ENCODE peak calls at places on chromosomes 7 and 10, in five cellular contexts. F is activated effector memory CD4-positive, alpha-beta T cell treated with anti-CD3 and anti-CD28 coated beads, Interleukin-2, amount 50 U/mL, for 16 hours; G is upper lobe of right lung; Y is IMR-90; M is NCI-H1105 treated with DMSO at 0.1 percent for 48 hours. V is an unnamed sample.

GRCh38 chr7:129074361-129074871 is 19.5 kb upstream of the TNPO3 start:
- DNase-seq in F (no peak), G (no peak), Y (no peak), M (no peak), V (no peak)

GRCh38 chr7:1112625-1113547 is 25.0 kb downstream of the GPER1 start:
- DNase-seq in F (no peak), G (peak; percentile 51), Y (no peak), M (no peak), V (no peak)

GRCh38 chr10:18418579-18419210 is 232.7 kb downstream of the NSUN6 start:
- DNase-seq in F (no peak), G (no peak), Y (peak; percentile 82), M (no peak), V (no peak)

GRCh38 chr10:104307576-104308438 is 30.5 kb downstream of the ITPRIP start:
- DNase-seq in F (no peak), G (no peak), Y (no peak), M (no peak), V (peak; percentile 45)

GRCh38 chr10:59580257-59580863 is 129.3 kb downstream of the SLC16A9 start:
- DNase-seq in F (no peak), G (no peak), Y (peak; percentile 58), M (peak; percentile 34), V (peak; percentile 81)

GRCh38 chr10:125094111-125094705 is 66.2 kb downstream of the CTBP2 start:
- DNase-seq in F (peak; percentile 36), G (peak; percentile 43), Y (no peak), M (no peak), V (no peak)

GRCh38 chr7:90816511-90817142 is 220.5 kb downstream of the CDK14 start:
- DNase-seq in F (no peak), G (no peak), Y (peak; percentile 96), M (no peak), V (peak; percentile 98)

GRCh38 chr10:74982634-74982982 is 128.8 kb upstream of the SAMD8 start:
- DNase-seq in F (no peak), G (no peak), Y (no peak), M (no peak), V (no peak)

GRCh38 chr7:74454059-74454947 is 597 bp downstream of the GTF2IRD1 start:
- DNase-seq in F (peak; percentile 71), G (no peak), Y (no peak), M (no peak), V (no peak)

GRCh38 chr7:26492816-26493215 is 201.2 kb downstream of the SNX10 start:
- DNase-seq in F (no peak), G (no peak), Y (no peak), M (peak; percentile 76), V (no peak)

GRCh38 chr10:99329891-99330674 is 927 bp downstream of the CNNM1 start:
- DNase-seq in F (no peak), G (peak; percentile 68), Y (peak; percentile 4), M (peak; percentile 25), V (no peak)

GRCh38 chr7:116663744-116664143 is 8.3 kb upstream of the MET start:
- DNase-seq in F (no peak), G (no peak), Y (no peak), M (no peak), V (no peak)

GRCh38 chr7:117090820-117091219 is 137.5 kb downstream of the ST7 start:
- DNase-seq in F (no peak), G (no peak), Y (no peak), M (no peak), V (no peak)

GRCh38 chr7:76315372-76315771 is 12.9 kb downstream of the HSPB1 start:
- DNase-seq in F (no peak), G (no peak), Y (no peak), M (no peak), V (no peak)

GRCh38 chr7:79997345-79997744 is 137.3 kb upstream of the GNAI1 start:
- DNase-seq in F (no peak), G (no peak), Y (no peak), M (no peak), V (no peak)

GRCh38 chr7:28106316-28106957 is 74.2 kb downstream of the JAZF1 start:
- DNase-seq in F (no peak), G (no peak), Y (peak; percentile 93), M (peak; percentile 95), V (no peak)

GRCh38 chr7:158989006-158989405 is 132.6 kb downstream of the DYNC2I1 start:
- DNase-seq in F (no peak), G (no peak), Y (no peak), M (no peak), V (no peak)

GRCh38 chr10:132095403-132096113 is 29.8 kb downstream of the JAKMIP3 start:
- DNase-seq in F (no peak), G (no peak), Y (no peak), M (no peak), V (no peak)

GRCh38 chr7:41467596-41467995 is 235.3 kb downstream of the INHBA start:
- DNase-seq in F (no peak), G (no peak), Y (no peak), M (no peak), V (no peak)

GRCh38 chr7:83796760-83797159 is 147.8 kb upstream of the SEMA3E start:
- DNase-seq in F (no peak), G (no peak), Y (no peak), M (no peak), V (no peak)

GRCh38 chr7:36599645-36600313 is 124.5 kb downstream of the AOAH start:
- DNase-seq in F (no peak), G (no peak), Y (no peak), M (no peak), V (no peak)

GRCh38 chr10:73991846-73992245 is 6.1 kb upstream of the VCL start:
- DNase-seq in F (peak; percentile 86), G (peak; percentile 73), Y (no peak), M (no peak), V (no peak)

GRCh38 chr10:77111611-77112550 is 525.7 kb downstream of the KCNMA1 start:
- DNase-seq in F (no peak), G (no peak), Y (peak; percentile 87), M (peak; percentile 46), V (peak; percentile 95)

GRCh38 chr10:35422236-35422635 is 85.9 kb downstream of the CCNY start:
- DNase-seq in F (no peak), G (no peak), Y (peak; percentile 27), M (no peak), V (peak; percentile 28)

GRCh38 chr7:159095979-159096411 is 48.7 kb downstream of the VIPR2 start:
- DNase-seq in F (peak; percentile 36), G (peak; percentile 53), Y (no peak), M (no peak), V (no peak)

GRCh38 chr10:29254123-29255046 is 34.5 kb upstream of the LYZL1 start:
- DNase-seq in F (no peak), G (no peak), Y (no peak), M (no peak), V (peak; percentile 72)

GRCh38 chr10:101132636-101133473 is 1.8 kb downstream of the TLX1 start:
- DNase-seq in F (no peak), G (no peak), Y (no peak), M (no peak), V (no peak)

GRCh38 chr10:70932415-70933196 is 44.2 kb upstream of the PCBD1 start:
- DNase-seq in F (no peak), G (no peak), Y (no peak), M (no peak), V (no peak)

GRCh38 chr7:131346885-131347592 is 19.4 kb downstream of the MKLN1 start:
- DNase-seq in F (no peak), G (no peak), Y (no peak), M (peak; percentile 34), V (no peak)

GRCh38 chr7:140723002-140723401 is 26.5 kb downstream of the NDUFB2 start:
- DNase-seq in F (peak; percentile 72), G (no peak), Y (no peak), M (no peak), V (no peak)

GRCh38 chr10:62306663-62307062 is 38.0 kb upstream of the RTKN2 start:
- DNase-seq in F (peak; percentile 65), G (no peak), Y (no peak), M (no peak), V (no peak)

GRCh38 chr10:91603931-91604331 is 28.9 kb downstream of the PPP1R3C start:
- DNase-seq in F (no peak), G (no peak), Y (no peak), M (no peak), V (peak; percentile 51)

V was measured in fibroblast of the aortic adventitia.